ENCODE peak calls at places on chromosomes 1 and 21, in four cellular contexts. One of them, this sample, is unnamed.

GRCh38 chr1:77398115-77398514 is 116.3 kb downstream of the AK5 start:
- DNase-seq in K562: no peak
- DNase-seq in GM12878: no peak
- DNase-seq in H1: no peak
- DNase-seq in this sample: no peak

GRCh38 chr21:27035791-27036190 is 68.9 kb upstream of the ADAMTS5 start:
- DNase-seq in K562: no peak
- DNase-seq in GM12878: no peak
- DNase-seq in H1: no peak
- DNase-seq in this sample: no peak

GRCh38 chr1:207145401-207146058 is 41.5 kb downstream of the C4BPA start:
- DNase-seq in K562: peak
- DNase-seq in GM12878: no peak
- DNase-seq in H1: no peak
- DNase-seq in this sample: no peak

GRCh38 chr1:206467915-206468314 is 2.4 kb upstream of the IKBKE start:
- DNase-seq in K562: no peak
- DNase-seq in GM12878: no peak
- DNase-seq in H1: no peak
- DNase-seq in this sample: no peak

GRCh38 chr1:29991025-29991424 is 732.4 kb downstream of the MATN1 start:
- DNase-seq in K562: peak
- DNase-seq in GM12878: no peak
- DNase-seq in H1: peak
- DNase-seq in this sample: no peak

GRCh38 chr1:212608956-212609700 is 567 bp downstream of the ATF3 start:
- DNase-seq in K562: peak
- DNase-seq in GM12878: no peak
- DNase-seq in H1: peak
- DNase-seq in this sample: no peak

GRCh38 chr21:30676737-30677136 is 34.1 kb downstream of the KRTAP20-3 start:
- DNase-seq in K562: no peak
- DNase-seq in GM12878: no peak
- DNase-seq in H1: no peak
- DNase-seq in this sample: no peak

GRCh38 chr1:71307451-71307850 is 226.6 kb upstream of the ZRANB2 start:
- DNase-seq in K562: no peak
- DNase-seq in GM12878: no peak
- DNase-seq in H1: no peak
- DNase-seq in this sample: no peak

GRCh38 chr21:42080788-42081083 is 9.6 kb downstream of the UMODL1 start:
- DNase-seq in K562: no peak
- DNase-seq in GM12878: no peak
- DNase-seq in H1: no peak
- DNase-seq in this sample: no peak

GRCh38 chr21:44958471-44959191 is 18.8 kb downstream of the SLX9 start:
- DNase-seq in K562: no peak
- DNase-seq in GM12878: no peak
- DNase-seq in H1: no peak
- DNase-seq in this sample: no peak

GRCh38 chr1:192190066-192190465 is 31.8 kb downstream of the RGS18 start:
- DNase-seq in K562: no peak
- DNase-seq in GM12878: no peak
- DNase-seq in H1: no peak
- DNase-seq in this sample: no peak

GRCh38 chr1:151309851-151310323 is 17.3 kb downstream of the PI4KB start:
- DNase-seq in K562: no peak
- DNase-seq in GM12878: no peak
- DNase-seq in H1: no peak
- DNase-seq in this sample: no peak

GRCh38 chr1:11012260-11013159 is at the start of gene TARDBP:
- DNase-seq in K562: peak
- DNase-seq in GM12878: peak
- DNase-seq in H1: peak
- DNase-seq in this sample: peak

GRCh38 chr1:165787741-165788140 is 19.1 kb upstream of the TMCO1 start:
- DNase-seq in K562: no peak
- DNase-seq in GM12878: no peak
- DNase-seq in H1: no peak
- DNase-seq in this sample: no peak

GRCh38 chr1:167059729-167060107 is 30.5 kb downstream of the GPA33 start:
- DNase-seq in K562: no peak
- DNase-seq in GM12878: no peak
- DNase-seq in H1: no peak
- DNase-seq in this sample: no peak

GRCh38 chr1:101140041-101140718 is 96.6 kb upstream of the S1PR1 start:
- DNase-seq in K562: no peak
- DNase-seq in GM12878: no peak
- DNase-seq in H1: no peak
- DNase-seq in this sample: no peak

GRCh38 chr1:94535879-94536278 is 5.7 kb downstream of the F3 start:
- DNase-seq in K562: no peak
- DNase-seq in GM12878: no peak
- DNase-seq in H1: no peak
- DNase-seq in this sample: no peak

GRCh38 chr1:11400155-11400554 is 78.8 kb upstream of the DISP3 start:
- DNase-seq in K562: no peak
- DNase-seq in GM12878: no peak
- DNase-seq in H1: no peak
- DNase-seq in this sample: no peak

GRCh38 chr1:159669338-159669737 is 45.1 kb downstream of the CRP start:
- DNase-seq in K562: no peak
- DNase-seq in GM12878: no peak
- DNase-seq in H1: no peak
- DNase-seq in this sample: no peak

GRCh38 chr21:36646011-36646410 is 52.9 kb upstream of the SIM2 start:
- DNase-seq in K562: no peak
- DNase-seq in GM12878: no peak
- DNase-seq in H1: no peak
- DNase-seq in this sample: no peak
- TF ChIP-seq POLR2AphosphoS5 in K562: no peak
- TF ChIP-seq POLR2AphosphoS5 in GM12878: no peak
- TF ChIP-seq POLR2AphosphoS5 in H1: no peak
- TF ChIP-seq POLR2AphosphoS5 in this sample: no peak

DNA sequence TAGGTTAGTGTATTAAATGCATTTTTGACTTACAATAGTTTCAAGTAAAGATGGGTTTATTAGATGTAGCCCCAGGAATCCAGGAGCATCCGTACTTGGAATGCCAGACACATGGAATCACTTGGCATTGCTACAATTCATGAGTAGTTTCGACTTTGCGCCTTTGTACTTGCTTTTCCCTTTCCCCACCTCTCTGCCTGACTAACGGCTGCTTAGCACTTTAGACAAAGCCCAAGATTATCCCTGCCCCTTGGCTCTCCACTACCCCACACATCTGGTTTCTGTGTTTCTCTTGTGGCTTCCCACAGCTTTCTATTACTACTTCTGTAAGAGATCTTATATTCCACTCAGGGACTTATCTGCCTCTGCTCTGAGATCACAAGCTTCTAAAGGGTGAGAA is 397.7 kb upstream of the POU3F1 start:
- DNase-seq in K562: no peak
- DNase-seq in GM12878: no peak
- DNase-seq in H1: peak
- DNase-seq in this sample: no peak
- TF ChIP-seq EGR1 in K562: no peak
- TF ChIP-seq EGR1 in GM12878: no peak
- TF ChIP-seq EGR1 in H1: no peak
- TF ChIP-seq EGR1 in this sample: no peak

DNA sequence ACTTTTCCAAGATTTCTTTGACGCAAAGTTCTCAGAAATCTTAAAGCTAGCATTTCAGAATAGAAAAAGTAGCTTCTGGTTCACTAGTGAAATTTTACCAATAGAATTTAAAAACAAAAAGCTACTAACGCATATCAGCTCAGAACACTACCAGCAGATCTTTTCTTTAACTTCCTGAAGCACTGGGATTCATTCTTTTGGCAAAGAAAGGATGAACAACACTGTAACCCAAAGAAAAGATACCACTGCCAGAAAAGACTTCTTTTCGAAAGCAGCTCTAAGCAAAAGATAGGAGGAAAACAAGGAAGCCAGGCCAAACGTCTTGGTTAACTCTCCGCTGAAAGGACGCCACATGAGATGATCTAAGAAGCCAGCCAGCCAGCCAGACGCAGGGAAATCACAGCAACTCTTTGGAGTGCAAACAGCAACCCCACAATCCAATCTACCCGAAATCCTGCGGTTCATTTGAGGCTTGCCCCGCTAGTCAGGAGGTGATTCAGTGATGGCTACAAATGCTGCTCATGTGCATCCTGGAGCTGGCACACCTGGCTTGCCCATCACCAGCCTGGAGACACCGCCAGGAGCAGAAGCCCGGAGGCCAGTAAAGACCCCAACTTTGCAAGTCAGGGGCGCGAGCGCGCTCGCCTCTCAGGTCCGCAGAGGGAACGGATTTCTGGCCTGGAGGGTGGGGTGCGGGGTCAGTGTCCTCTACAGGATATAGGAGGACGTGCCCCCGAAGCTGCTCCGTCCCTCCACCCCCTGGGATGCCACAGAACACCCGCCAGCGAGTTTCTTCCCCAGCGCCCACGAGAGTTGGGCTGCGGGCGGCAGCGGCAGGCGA is 812 bp downstream of the NBPF1 start:
- DNase-seq in K562: peak
- DNase-seq in GM12878: no peak
- DNase-seq in H1: peak
- DNase-seq in this sample: no peak
- TF ChIP-seq ZNF274 in K562: no peak
- TF ChIP-seq ZNF274 in GM12878: no peak
- TF ChIP-seq ZNF274 in H1: no peak
- TF ChIP-seq ZNF274 in this sample: no peak

GRCh38 chr1:183872406-183872805 is 67.5 kb downstream of the RGL1 start:
- DNase-seq in K562: no peak
- DNase-seq in GM12878: no peak
- DNase-seq in H1: no peak
- DNase-seq in this sample: no peak

GRCh38 chr1:183876284-183876683 is 71.4 kb downstream of the RGL1 start:
- DNase-seq in K562: no peak
- DNase-seq in GM12878: no peak
- DNase-seq in H1: no peak
- DNase-seq in this sample: no peak

GRCh38 chr1:183871142-183871541 is 66.2 kb downstream of the RGL1 start:
- DNase-seq in K562: no peak
- DNase-seq in GM12878: no peak
- DNase-seq in H1: no peak
- DNase-seq in this sample: peak

GRCh38 chr1:183871568-183871967 is 66.6 kb downstream of the RGL1 start:
- DNase-seq in K562: no peak
- DNase-seq in GM12878: no peak
- DNase-seq in H1: no peak
- DNase-seq in this sample: no peak

DNA sequence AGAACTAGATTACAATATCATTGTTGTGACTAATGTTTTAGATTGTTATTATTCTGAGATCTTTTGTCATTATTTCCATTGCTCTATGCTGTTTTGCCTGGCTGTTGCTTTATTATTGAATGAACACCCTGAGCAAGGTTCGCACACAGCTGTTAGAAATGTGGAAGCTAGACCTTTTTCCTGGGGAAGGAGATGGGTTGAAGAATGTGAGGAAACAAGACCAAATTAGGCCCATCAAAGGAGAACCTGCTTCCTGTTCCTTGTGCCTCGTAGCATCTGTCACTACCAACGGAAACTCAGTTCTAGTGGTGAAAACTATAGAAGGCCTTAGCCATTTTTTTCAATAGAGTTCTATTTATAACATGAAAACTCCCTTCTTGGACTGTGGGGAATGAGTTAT is 68.7 kb downstream of the RGL1 start:
- DNase-seq in K562: no peak
- DNase-seq in GM12878: no peak
- DNase-seq in H1: no peak
- DNase-seq in this sample: no peak
- TF ChIP-seq POLR2AphosphoS5 in K562: no peak
- TF ChIP-seq POLR2AphosphoS5 in GM12878: no peak
- TF ChIP-seq POLR2AphosphoS5 in H1: no peak
- TF ChIP-seq POLR2AphosphoS5 in this sample: no peak

GRCh38 chr1:73205294-73205973 is 923.1 kb upstream of the NEGR1 start:
- DNase-seq in K562: no peak
- DNase-seq in GM12878: no peak
- DNase-seq in H1: no peak
- DNase-seq in this sample: no peak
- TF ChIP-seq EGR1 in K562: no peak
- TF ChIP-seq EGR1 in GM12878: no peak
- TF ChIP-seq EGR1 in H1: no peak
- TF ChIP-seq EGR1 in this sample: no peak

GRCh38 chr1:163561570-163562295 is 240.0 kb downstream of the NUF2 start:
- DNase-seq in K562: no peak
- DNase-seq in GM12878: no peak
- DNase-seq in H1: peak
- DNase-seq in this sample: peak
- TF ChIP-seq ZNF274 in K562: no peak
- TF ChIP-seq ZNF274 in GM12878: no peak
- TF ChIP-seq ZNF274 in H1: no peak
- TF ChIP-seq ZNF274 in this sample: no peak

GRCh38 chr1:203325004-203325417 is 19.7 kb downstream of the BTG2 start:
- DNase-seq in K562: no peak
- DNase-seq in GM12878: peak
- DNase-seq in H1: peak
- DNase-seq in this sample: no peak
- TF ChIP-seq POLR2AphosphoS5 in K562: no peak
- TF ChIP-seq POLR2AphosphoS5 in GM12878: peak
- TF ChIP-seq POLR2AphosphoS5 in H1: no peak
- TF ChIP-seq POLR2AphosphoS5 in this sample: no peak

GRCh38 chr1:169259816-169260215 is 107.8 kb downstream of the NME7 start:
- DNase-seq in K562: no peak
- DNase-seq in GM12878: no peak
- DNase-seq in H1: no peak
- DNase-seq in this sample: no peak
- TF ChIP-seq EGR1 in K562: no peak
- TF ChIP-seq EGR1 in GM12878: no peak
- TF ChIP-seq EGR1 in H1: no peak
- TF ChIP-seq EGR1 in this sample: no peak

DNA sequence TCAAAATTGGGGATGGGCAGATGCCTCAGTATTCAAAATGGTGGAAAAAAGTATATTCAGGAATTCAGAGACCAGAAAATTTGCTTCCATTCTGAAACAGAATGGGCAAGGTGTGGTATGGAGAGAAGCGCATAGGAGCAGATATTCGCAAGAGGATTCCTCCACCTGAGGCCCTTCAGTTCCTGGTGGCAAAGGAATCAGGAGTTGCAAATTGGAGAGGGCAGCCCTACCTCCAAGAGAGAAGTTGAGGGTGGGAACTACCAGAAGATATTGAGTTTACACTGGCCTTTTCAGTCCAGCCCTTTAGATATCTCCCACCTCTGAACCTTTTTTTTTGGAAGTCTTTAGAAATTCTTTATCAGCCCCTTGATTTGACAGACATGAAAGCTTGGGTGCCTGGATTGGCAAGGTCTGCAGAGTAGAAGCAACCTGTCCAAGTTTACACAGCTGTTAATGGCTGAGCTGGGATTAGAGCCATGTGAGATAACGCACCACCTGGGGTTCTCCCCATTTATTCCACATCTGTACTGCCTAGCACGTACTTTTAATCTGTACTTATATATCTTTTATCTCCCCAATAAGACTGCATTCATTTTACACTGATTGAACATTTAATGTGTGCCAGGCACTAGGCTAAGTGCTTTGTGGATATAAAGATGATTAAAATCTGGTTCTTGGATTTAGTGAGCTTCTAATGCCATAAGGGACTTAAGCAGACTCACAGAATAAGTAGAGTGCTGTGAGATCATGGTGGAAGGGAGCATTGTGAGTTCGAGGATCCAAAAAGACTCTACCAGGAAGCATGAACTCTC is 99.5 kb downstream of the NGF start:
- DNase-seq in K562: no peak
- DNase-seq in GM12878: no peak
- DNase-seq in H1: no peak
- DNase-seq in this sample: no peak
- TF ChIP-seq ZNF274 in K562: no peak
- TF ChIP-seq ZNF274 in GM12878: no peak
- TF ChIP-seq ZNF274 in H1: no peak
- TF ChIP-seq ZNF274 in this sample: no peak

GRCh38 chr1:42924249-42925131 is 34.2 kb downstream of the SLC2A1 start:
- DNase-seq in K562: peak
- DNase-seq in GM12878: peak
- DNase-seq in H1: peak
- DNase-seq in this sample: peak
- TF ChIP-seq POLR2AphosphoS5 in K562: peak
- TF ChIP-seq POLR2AphosphoS5 in GM12878: peak
- TF ChIP-seq POLR2AphosphoS5 in H1: peak
- TF ChIP-seq POLR2AphosphoS5 in this sample: peak